ENCODE peak calls at places on chromosome 14, in nine cellular contexts. E is sigmoid colon; C is CD8-positive, alpha-beta memory T cell; W is adipocyte; S is tibial nerve; N is activated effector memory CD4-positive, alpha-beta T cell treated with Interleukin-2 at 50 U/mL for 16 hours; V is NCI-H69; M is right cardiac atrium; T is brain microvascular endothelial cell. J is an unnamed sample.
A peak's percentile ranks its signal among the peaks of the same experiment; 100 is the strongest.

GRCh38 chr14:36857136-36857535 is 195.5 kb downstream of the PAX9 start:
- DNase-seq in E (no peak), C (no peak), W (no peak), S (no peak), N (no peak), V (peak; percentile 98), M (no peak), T (no peak), J (no peak)

GRCh38 chr14:58572092-58572853 is 65.5 kb upstream of the DACT1 start:
- DNase-seq in E (no peak), C (peak; percentile 21), W (peak; percentile 64), S (no peak), N (no peak), V (no peak), M (no peak), T (peak; percentile 55), J (peak; percentile 6)

GRCh38 chr14:20757963-20758362 is 10.2 kb upstream of the EDDM3B start:
- DNase-seq in E (no peak), C (no peak), W (no peak), S (peak; percentile 15), N (peak; percentile 14), V (no peak), M (no peak), T (no peak), J (peak; percentile 14)

GRCh38 chr14:49594347-49595089 is 4.2 kb upstream of the LRR1 start:
- DNase-seq in E (no peak), C (no peak), W (peak; percentile 62), S (no peak), N (no peak), V (no peak), M (no peak), T (peak; percentile 81), J (no peak)

GRCh38 chr14:76550534-76550933 is 174.6 kb downstream of the ESRRB start:
- DNase-seq in E (no peak), C (no peak), W (no peak), S (no peak), N (no peak), V (peak; percentile 85), M (no peak), T (no peak), J (no peak)

GRCh38 chr14:24887623-24888304 is 162.2 kb downstream of the STXBP6 start:
- DNase-seq in E (no peak), C (no peak), W (no peak), S (no peak), N (no peak), V (no peak), M (no peak), T (no peak), J (no peak)

GRCh38 chr14:27528328-27528727 is 930.5 kb upstream of the NOVA1 start:
- DNase-seq in E (no peak), C (no peak), W (peak; percentile 79), S (no peak), N (no peak), V (peak; percentile 77), M (no peak), T (no peak), J (no peak)

GRCh38 chr14:22579881-22580280 is 9.1 kb downstream of the DAD1 start:
- DNase-seq in E (no peak), C (no peak), W (no peak), S (no peak), N (no peak), V (peak; percentile 22), M (no peak), T (no peak), J (no peak)

GRCh38 chr14:22483863-22484593 is 105.0 kb downstream of the DAD1 start:
- DNase-seq in E (no peak), C (no peak), W (no peak), S (no peak), N (no peak), V (peak; percentile 22), M (no peak), T (peak; percentile 57), J (no peak)

GRCh38 chr14:21087294-21088091 is 11.0 kb downstream of the ZNF219 start:
- DNase-seq in E (no peak), C (peak; percentile 92), W (peak; percentile 89), S (no peak), N (peak; percentile 44), V (peak; percentile 84), M (peak; percentile 59), T (peak; percentile 95), J (peak; percentile 82)

GRCh38 chr14:99038401-99038800 is 233.6 kb downstream of the BCL11B start:
- DNase-seq in E (no peak), C (no peak), W (no peak), S (no peak), N (no peak), V (no peak), M (no peak), T (peak; percentile 49), J (no peak)

GRCh38 chr14:65349100-65349499 is 63.4 kb upstream of the FUT8 start:
- DNase-seq in E (no peak), C (no peak), W (no peak), S (no peak), N (no peak), V (no peak), M (no peak), T (no peak), J (no peak)

GRCh38 chr14:100332797-100333196 is 9.7 kb downstream of the SLC25A47 start:
- DNase-seq in E (no peak), C (no peak), W (no peak), S (no peak), N (no peak), V (peak; percentile 90), M (no peak), T (no peak), J (no peak)

GRCh38 chr14:68140111-68140741 is 320.6 kb downstream of the RAD51B start:
- DNase-seq in E (peak; percentile 89), C (no peak), W (peak; percentile 89), S (peak; percentile 75), N (no peak), V (peak; percentile 84), M (peak; percentile 13), T (peak; percentile 94), J (no peak)

GRCh38 chr14:22544881-22545420 is 44.1 kb downstream of the DAD1 start:
- DNase-seq in E (no peak), C (no peak), W (no peak), S (no peak), N (no peak), V (no peak), M (no peak), T (no peak), J (no peak)

GRCh38 chr14:100031506-100032281 is 33.5 kb upstream of the EVL start:
- DNase-seq in E (peak; percentile 80), C (no peak), W (peak; percentile 99), S (peak; percentile 67), N (no peak), V (no peak), M (peak; percentile 29), T (peak; percentile 97), J (no peak)

GRCh38 chr14:20904393-20905029 is 13.3 kb downstream of the RNASE3 start:
- DNase-seq in E (no peak), C (no peak), W (no peak), S (no peak), N (no peak), V (no peak), M (no peak), T (no peak), J (no peak)

GRCh38 chr14:105647784-105648608 is 121.6 kb downstream of the TMEM121 start:
- DNase-seq in E (no peak), C (no peak), W (no peak), S (no peak), N (no peak), V (no peak), M (no peak), T (no peak), J (no peak)

GRCh38 chr14:103402700-103403099 is 17.5 kb downstream of the MARK3 start:
- DNase-seq in E (no peak), C (no peak), W (peak; percentile 57), S (no peak), N (no peak), V (peak; percentile 30), M (no peak), T (peak; percentile 78), J (no peak)

GRCh38 chr14:78170203-78170602 is at the start of gene NRXN3:
- DNase-seq in E (no peak), C (no peak), W (no peak), S (no peak), N (no peak), V (peak; percentile 94), M (no peak), T (no peak), J (no peak)

GRCh38 chr14:81384900-81385299 is 15.2 kb downstream of the STON2 start:
- DNase-seq in E (no peak), C (no peak), W (peak; percentile 80), S (no peak), N (no peak), V (peak; percentile 94), M (no peak), T (no peak), J (no peak)

GRCh38 chr14:33808187-33808586 is 142.7 kb downstream of the EGLN3 start:
- DNase-seq in E (no peak), C (no peak), W (no peak), S (no peak), N (no peak), V (no peak), M (no peak), T (no peak), J (no peak)